ENCODE peak calls at places on chromosomes 5 and 9, in four cellular contexts. E, H, A and D are unnamed samples.

GRCh38 chr9:113997610-113998009 is 80.5 kb downstream of the AMBP start:
- DNase-seq in E (no peak), H (no peak), A (no peak), D (no peak)

GRCh38 chr5:60789541-60789940 is 54.5 kb downstream of the ELOVL7 start:
- DNase-seq in E (no peak), H (no peak), A (no peak), D (no peak)

GRCh38 chr5:126677101-126677500 is 76.4 kb downstream of the PHAX start:
- DNase-seq in E (peak), H (no peak), A (no peak), D (no peak)

GRCh38 chr5:179205277-179205676 is 140.0 kb downstream of the ADAMTS2 start:
- DNase-seq in E (no peak), H (no peak), A (no peak), D (no peak)

GRCh38 chr9:132049323-132049882 is 30.3 kb downstream of the MED27 start:
- DNase-seq in E (no peak), H (no peak), A (no peak), D (no peak)

GRCh38 chr5:65126192-65126591 is 355.5 kb downstream of the ADAMTS6 start:
- DNase-seq in E (no peak), H (no peak), A (no peak), D (peak)

GRCh38 chr5:140869555-140869886 is 764 bp downstream of the PCDHA11 start:
- DNase-seq in E (no peak), H (no peak), A (no peak), D (no peak)

GRCh38 chr5:146947181-146947941 is 68.8 kb upstream of the PPP2R2B start:
- DNase-seq in E (peak), H (no peak), A (peak), D (peak)

GRCh38 chr5:65262094-65262493 is 219.6 kb downstream of the ADAMTS6 start:
- DNase-seq in E (no peak), H (no peak), A (no peak), D (no peak)

GRCh38 chr5:150272531-150272930 is 17.0 kb downstream of the CAMK2A start:
- DNase-seq in E (no peak), H (no peak), A (peak), D (peak)

GRCh38 chr5:36878421-36879088 is 2.0 kb downstream of the NIPBL start:
- DNase-seq in E (peak), H (no peak), A (no peak), D (peak)

GRCh38 chr9:77980622-77981021 is 51.0 kb downstream of the GNAQ start:
- DNase-seq in E (no peak), H (no peak), A (no peak), D (peak)

GRCh38 chr5:62477801-62478200 is 65.2 kb downstream of the IPO11 start:
- DNase-seq in E (no peak), H (no peak), A (no peak), D (peak)

GRCh38 chr5:168708301-168708695 is 129.1 kb upstream of the PANK3 start:
- DNase-seq in E (no peak), H (no peak), A (no peak), D (no peak)

GRCh38 chr9:447230-448025 is 232.8 kb downstream of the DOCK8 start:
- DNase-seq in E (peak), H (no peak), A (peak), D (peak)

GRCh38 chr5:169200086-169200778 is 100.7 kb downstream of the SLIT3 start:
- DNase-seq in E (no peak), H (no peak), A (no peak), D (no peak)

GRCh38 chr9:129259373-129259772 is 81.3 kb upstream of the IER5L start:
- DNase-seq in E (no peak), H (no peak), A (no peak), D (no peak)

GRCh38 chr5:90786756-90787155 is 228.2 kb downstream of the ADGRV1 start:
- DNase-seq in E (no peak), H (no peak), A (no peak), D (no peak)

GRCh38 chr9:17669206-17669605 is 90.3 kb downstream of the SH3GL2 start:
- DNase-seq in E (no peak), H (no peak), A (no peak), D (no peak)

GRCh38 chr5:135251099-135251498 is 147.9 kb downstream of the MACROH2A1 start:
- DNase-seq in E (no peak), H (no peak), A (no peak), D (no peak)

GRCh38 chr5:149492781-149493180 is 58.5 kb downstream of the CSNK1A1 start:
- DNase-seq in E (no peak), H (no peak), A (no peak), D (no peak)

GRCh38 chr9:75083188-75083976 is 4.6 kb downstream of the NMRK1 start:
- DNase-seq in E (peak), H (no peak), A (no peak), D (no peak)

GRCh38 chr5:122845253-122846050 is at the start of gene SNX24:
- DNase-seq in E (peak), H (no peak), A (peak), D (peak)

GRCh38 chr9:114400219-114400618 is 12.4 kb upstream of the AKNA start:
- DNase-seq in E (no peak), H (no peak), A (no peak), D (no peak)

GRCh38 chr5:174300941-174301761 is 255.6 kb downstream of the NSG2 start:
- DNase-seq in E (no peak), H (no peak), A (no peak), D (no peak)

GRCh38 chr9:114691046-114691955 is 9.3 kb upstream of the TEX48 start:
- DNase-seq in E (no peak), H (peak), A (peak), D (peak)

GRCh38 chr9:99967457-99967856 is 61.0 kb downstream of the STX17 start:
- DNase-seq in E (no peak), H (no peak), A (no peak), D (no peak)

GRCh38 chr5:67770431-67771025 is 445.0 kb upstream of the PIK3R1 start:
- DNase-seq in E (no peak), H (peak), A (peak), D (no peak)

GRCh38 chr9:98732091-98732490 is 23.4 kb upstream of the GABBR2 start:
- DNase-seq in E (no peak), H (no peak), A (no peak), D (no peak)

GRCh38 chr5:161687316-161687715 is 1.8 kb downstream of the GABRA6 start:
- DNase-seq in E (no peak), H (no peak), A (no peak), D (no peak)

GRCh38 chr9:136326777-136327312 is 494 bp upstream of the GPSM1 start:
- DNase-seq in E (no peak), H (no peak), A (no peak), D (no peak)

GRCh38 chr5:54514269-54514668 is 3.3 kb upstream of the SNX18 start:
- DNase-seq in E (no peak), H (no peak), A (peak), D (no peak)

GRCh38 chr9:2720179-2720654 is 2.9 kb downstream of the KCNV2 start:
- DNase-seq in E (no peak), H (no peak), A (peak), D (no peak)

GRCh38 chr5:172466062-172466461 is 11.7 kb upstream of the SH3PXD2B start:
- DNase-seq in E (no peak), H (no peak), A (no peak), D (no peak)

GRCh38 chr9:18847576-18848275 is 185.3 kb downstream of the SAXO1 start:
- DNase-seq in E (no peak), H (no peak), A (no peak), D (no peak)

GRCh38 chr5:3320317-3320865 is 275.2 kb upstream of the IRX1 start:
- DNase-seq in E (no peak), H (no peak), A (no peak), D (no peak)

GRCh38 chr9:78707481-78707977 is 410.6 kb downstream of the PSAT1 start:
- DNase-seq in E (no peak), H (peak), A (no peak), D (peak)

GRCh38 chr9:94984891-94985476 is 258.5 kb downstream of the AOPEP start:
- DNase-seq in E (no peak), H (no peak), A (no peak), D (no peak)
- H3K4me3 ChIP-seq in E (no peak), H (no peak), A (no peak), D (no peak)

DNA sequence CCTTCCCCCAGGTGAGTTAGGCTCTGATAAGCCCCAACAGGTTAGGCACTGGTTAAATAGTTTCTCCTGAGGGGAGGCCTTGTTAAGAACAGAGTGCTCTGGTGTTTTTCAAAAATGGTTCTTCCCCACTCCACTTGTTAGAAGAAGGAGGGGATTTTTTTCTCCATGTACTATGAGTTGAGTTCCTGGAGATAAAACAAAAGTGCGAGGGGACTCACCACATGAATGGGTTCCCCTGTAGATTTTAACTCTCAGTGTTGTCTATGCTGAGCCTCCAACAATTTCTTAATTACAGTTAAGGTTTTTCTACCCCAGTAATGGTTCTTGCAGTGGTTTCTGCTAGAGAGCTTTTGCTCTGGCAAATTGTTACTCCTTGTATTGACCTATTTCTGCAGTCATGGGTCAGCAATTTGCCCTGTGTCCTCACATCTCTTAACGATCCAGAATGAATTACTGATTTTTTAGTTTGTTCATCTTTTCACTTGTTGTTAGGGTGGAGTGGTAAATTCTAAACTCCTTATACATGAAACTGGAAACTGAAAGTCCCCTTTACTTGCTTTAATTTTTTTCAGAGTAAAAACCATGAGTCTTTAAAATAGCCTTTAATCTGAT is 44.4 kb downstream of the SCAMP1 start:
- DNase-seq in E (no peak), H (peak), A (no peak), D (no peak)
- TF ChIP-seq ELK1 in E (no peak), H (no peak), A (no peak), D (no peak)

GRCh38 chr9:95040106-95040505 is 277.4 kb downstream of the FANCC start:
- DNase-seq in E (no peak), H (no peak), A (no peak), D (no peak)
- H3K4me3 ChIP-seq in E (no peak), H (no peak), A (no peak), D (no peak)

GRCh38 chr5:66717455-66718373 is 121.5 kb downstream of the MAST4 start:
- DNase-seq in E (no peak), H (no peak), A (no peak), D (no peak)
- TF ChIP-seq ELK1 in E (no peak), H (no peak), A (no peak), D (no peak)

DNA sequence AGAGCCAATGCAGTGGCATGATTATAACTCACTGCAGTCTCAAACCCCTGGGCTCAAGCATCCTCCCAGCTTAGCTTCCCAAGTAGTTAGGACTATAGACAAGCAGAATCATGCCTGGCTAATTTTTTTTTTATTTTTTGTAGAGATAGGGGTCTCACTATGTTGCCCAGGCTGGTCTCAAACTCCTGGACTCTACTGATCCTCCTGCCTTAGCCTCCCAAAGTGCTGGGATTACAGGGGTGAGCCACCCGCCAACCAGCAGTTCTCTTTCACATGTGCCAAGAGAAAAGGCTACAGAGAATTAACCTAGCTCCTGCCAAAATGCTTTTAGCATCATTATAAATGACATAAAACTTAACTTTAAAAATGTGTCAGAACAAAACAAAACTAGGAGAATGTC is 8.1 kb downstream of the AK3 start:
- DNase-seq in E (no peak), H (no peak), A (no peak), D (no peak)
- H3K4me3 ChIP-seq in E (no peak), H (no peak), A (no peak), D (no peak)

GRCh38 chr5:158487677-158488076 is 612.0 kb downstream of the EBF1 start:
- DNase-seq in E (no peak), H (no peak), A (no peak), D (no peak)

GRCh38 chr5:158494541-158494940 is 605.2 kb downstream of the EBF1 start:
- DNase-seq in E (no peak), H (no peak), A (no peak), D (no peak)

GRCh38 chr5:158496624-158497023 is 603.1 kb downstream of the EBF1 start:
- DNase-seq in E (no peak), H (no peak), A (no peak), D (no peak)

GRCh38 chr5:158489207-158489532 is 610.5 kb downstream of the EBF1 start:
- DNase-seq in E (no peak), H (no peak), A (no peak), D (no peak)

DNA sequence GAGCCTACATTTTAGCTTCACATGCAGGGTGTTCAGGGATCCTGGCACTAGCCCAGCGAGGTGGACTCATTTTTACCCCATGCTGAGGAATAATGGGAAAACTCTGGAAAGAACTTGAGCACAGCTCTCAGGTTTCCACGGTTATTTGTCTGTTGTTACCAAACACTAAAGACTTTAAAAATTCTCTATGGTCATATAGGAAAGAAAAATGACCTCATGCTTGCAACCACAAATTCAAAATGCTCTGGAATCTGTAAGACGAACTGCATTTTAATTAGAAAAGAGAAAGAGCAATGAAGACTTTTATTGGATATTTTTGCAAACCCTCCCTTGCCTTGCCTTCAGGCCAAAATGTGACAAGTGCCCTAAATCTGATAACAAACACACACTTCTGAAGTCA is 606.9 kb downstream of the EBF1 start:
- DNase-seq in E (no peak), H (no peak), A (no peak), D (no peak)
- TF ChIP-seq ELK1 in E (no peak), H (no peak), A (no peak), D (no peak)